ENCODE peak calls at places on chromosome 13, in nine cellular contexts. G is left ventricle myocardium superior; E is RWPE2; I is mucosa of descending colon; S is T-cell; A is activated naive CD8-positive, alpha-beta T cell treated with anti-CD3 and anti-CD28 coated beads, Interleukin-2, amount 50 U/mL, for 24 hours; T is CD8-positive, alpha-beta T cell; O is right cardiac atrium; V is Right ventricle myocardium inferior. L is an unnamed sample.

GRCh38 chr13:85265296-85265695 is 533.9 kb downstream of the SLITRK6 start:
- ATAC-seq in E (no peak), V (no peak), A (no peak), G (no peak), T (no peak), S (no peak), I (no peak), O (no peak), L (no peak)

GRCh38 chr13:35892837-35893814 is 238.1 kb downstream of the DCLK1 start:
- ATAC-seq in O (no peak), G (no peak), E (no peak), A (no peak), T (no peak), S (no peak), I (no peak), V (no peak), L (no peak)

GRCh38 chr13:63139277-63139676 is 1723.6 kb upstream of the PCDH20 start:
- ATAC-seq in A (no peak), V (no peak), G (no peak), S (no peak), I (no peak), O (no peak), E (no peak), T (no peak), L (no peak)

GRCh38 chr13:69287050-69287698 is 820.5 kb upstream of the ATXN8OS start:
- ATAC-seq in A (no peak), I (no peak), E (peak), V (no peak), O (no peak), G (no peak), S (no peak), T (no peak), L (no peak)

GRCh38 chr13:42762917-42763316 is 18.5 kb upstream of the FAM216B start:
- ATAC-seq in A (no peak), G (no peak), T (no peak), E (peak), S (no peak), V (no peak), O (peak), I (no peak), L (peak)

GRCh38 chr13:52780092-52780491 is 40.5 kb upstream of the CNMD start:
- ATAC-seq in S (no peak), V (no peak), E (no peak), I (no peak), T (no peak), O (no peak), G (no peak), A (no peak), L (no peak)

GRCh38 chr13:61470801-61471200 is 55.2 kb upstream of the PCDH20 start:
- ATAC-seq in O (no peak), A (no peak), S (no peak), V (no peak), E (no peak), G (no peak), I (no peak), T (no peak), L (no peak)

GRCh38 chr13:42363941-42364612 is 92.1 kb downstream of the AKAP11 start:
- ATAC-seq in S (no peak), G (no peak), E (peak), O (no peak), V (no peak), T (no peak), I (peak), A (peak), L (no peak)

GRCh38 chr13:75226092-75226491 is 255.9 kb downstream of the TBC1D4 start:
- ATAC-seq in T (no peak), V (no peak), I (peak), E (peak), A (no peak), G (no peak), S (no peak), O (no peak), L (no peak)

GRCh38 chr13:29480893-29481525 is 114.5 kb downstream of the SLC7A1 start:
- ATAC-seq in E (no peak), S (no peak), T (no peak), A (no peak), V (peak), O (peak), I (no peak), G (peak), L (no peak)

GRCh38 chr13:41900918-41901317 is 60.0 kb downstream of the VWA8 start:
- ATAC-seq in A (peak), E (no peak), S (no peak), G (no peak), T (no peak), O (no peak), V (no peak), I (peak), L (peak)

GRCh38 chr13:75364131-75364713 is 117.7 kb downstream of the TBC1D4 start:
- ATAC-seq in S (no peak), G (no peak), T (no peak), A (peak), I (no peak), V (no peak), E (no peak), O (no peak), L (no peak)

GRCh38 chr13:30863231-30863630 is 42.8 kb upstream of the MEDAG start:
- ATAC-seq in I (no peak), E (no peak), O (no peak), A (no peak), S (no peak), G (no peak), T (no peak), V (no peak), L (no peak)

GRCh38 chr13:74683411-74683810 is 549.2 kb upstream of the KLF12 start:
- ATAC-seq in I (no peak), T (no peak), E (no peak), S (no peak), O (no peak), G (no peak), A (no peak), V (no peak), L (no peak)

GRCh38 chr13:32731576-32731975 is 145.3 kb downstream of the PDS5B start:
- ATAC-seq in V (no peak), T (no peak), O (no peak), G (no peak), A (peak), E (peak), I (no peak), S (no peak), L (peak)

GRCh38 chr13:60584976-60585375 is 188.0 kb downstream of the TDRD3 start:
- ATAC-seq in I (no peak), A (no peak), T (no peak), G (no peak), O (peak), S (no peak), V (no peak), E (no peak), L (no peak)

GRCh38 chr13:32650705-32651311 is 64.6 kb downstream of the PDS5B start:
- ATAC-seq in S (peak), V (no peak), A (peak), T (peak), I (peak), E (peak), O (peak), G (peak), L (peak)

GRCh38 chr13:23639672-23640275 is 69.6 kb downstream of the TNFRSF19 start:
- ATAC-seq in E (no peak), T (no peak), O (no peak), A (no peak), G (no peak), S (no peak), V (no peak), I (no peak), L (no peak)

GRCh38 chr13:50171585-50172282 is 156.5 kb downstream of the KCNRG start:
- ATAC-seq in E (no peak), S (no peak), I (no peak), A (no peak), T (no peak), O (no peak), G (no peak), V (no peak), L (no peak)

L was measured in activated CD4-positive, CD25-positive, alpha-beta regulatory T cell treated with anti-CD3 and anti-CD28 coated beads, Interleukin-2, amount 50 U/mL, for 24 hours.